ENCODE peak calls at places on chromosomes 12 and 14, in six cellular contexts. J is NAMALWA, Y is adrenal gland, M is Caki2, K is fibroblast of the conjunctiva, X is memory B cell. D is an unnamed sample.

GRCh38 chr12:112130461-112130998 is 5.2 kb downstream of the TRAFD1 start:
- DNase-seq in J (peak; percentile 67), Y (no peak), M (no peak), K (no peak), X (peak; percentile 5), D (no peak)

GRCh38 chr12:75944097-75944904 is 87.3 kb downstream of the PHLDA1 start:
- DNase-seq in J (peak; percentile 63), Y (no peak), M (peak; percentile 78), K (peak; percentile 74), X (peak; percentile 5), D (no peak)

GRCh38 chr14:99788713-99789112 is 4.5 kb upstream of the EML1 start:
- DNase-seq in J (no peak), Y (no peak), M (no peak), K (no peak), X (no peak), D (no peak)

GRCh38 chr14:73323889-73324535 is 86.7 kb downstream of the PAPLN start:
- DNase-seq in J (no peak), Y (no peak), M (no peak), K (no peak), X (no peak), D (no peak)

GRCh38 chr14:37257651-37258050 is 59.9 kb downstream of the MIPOL1 start:
- DNase-seq in J (no peak), Y (no peak), M (no peak), K (no peak), X (no peak), D (no peak)

GRCh38 chr14:76846331-76847047 is 20.3 kb downstream of the LRRC74A start:
- DNase-seq in J (no peak), Y (no peak), M (no peak), K (no peak), X (no peak), D (no peak)

GRCh38 chr12:1533602-1534304 is 60.6 kb downstream of the FBXL14 start:
- DNase-seq in J (peak; percentile 79), Y (no peak), M (no peak), K (no peak), X (no peak), D (no peak)

GRCh38 chr12:10722502-10722904 is 620 bp downstream of the YBX3 start:
- DNase-seq in J (peak; percentile 88), Y (peak; percentile 68), M (no peak), K (no peak), X (peak; percentile 27), D (peak; percentile 55)